ENCODE peak calls at places on chromosomes 3 and 15, in four cellular contexts. M is H1, A is Peyer's patch, B is endothelial cell of umbilical vein. U is an unnamed sample.

GRCh38 chr3:110814170-110815007 is 257.2 kb upstream of the NECTIN3 start:
- DNase-seq in M (no peak), A (no peak), B (peak; percentile 36), U (no peak)

GRCh38 chr3:105722943-105723556 is 145.8 kb downstream of the CBLB start:
- DNase-seq in M (no peak), A (no peak), B (no peak), U (no peak)

GRCh38 chr3:197789309-197789708 is 1.7 kb upstream of the LRCH3 start:
- DNase-seq in M (no peak), A (no peak), B (no peak), U (no peak)

GRCh38 chr3:46665763-46666470 is 27.6 kb downstream of the ALS2CL start:
- DNase-seq in M (no peak), A (no peak), B (no peak), U (no peak)

GRCh38 chr3:77686560-77686959 is 646.7 kb downstream of the ROBO2 start:
- DNase-seq in M (peak; percentile 19), A (no peak), B (no peak), U (no peak)

GRCh38 chr3:108292465-108292864 is 3.9 kb upstream of the HHLA2 start:
- DNase-seq in M (no peak), A (no peak), B (no peak), U (no peak)

GRCh38 chr3:141875374-141875892 is 1.0 kb upstream of the ATP1B3 start:
- DNase-seq in M (peak; percentile 51), A (peak; percentile 91), B (peak; percentile 84), U (peak; percentile 71)

GRCh38 chr15:38899300-38899699 is 334.7 kb upstream of the RASGRP1 start:
- DNase-seq in M (no peak), A (no peak), B (peak; percentile 73), U (no peak)

GRCh38 chr3:177563381-177563780 is 366.1 kb upstream of the TBL1XR1 start:
- DNase-seq in M (no peak), A (no peak), B (no peak), U (no peak)

GRCh38 chr15:68431792-68432401 is at the start of gene ITGA11:
- DNase-seq in M (no peak), A (peak; percentile 68), B (peak; percentile 60), U (peak; percentile 53)

GRCh38 chr3:46998121-46998851 is 18.8 kb downstream of the NBEAL2 start:
- DNase-seq in M (peak; percentile 74), A (peak; percentile 87), B (peak; percentile 48), U (peak; percentile 52)

GRCh38 chr3:126986001-126986400 is 3.1 kb downstream of the PLXNA1 start:
- DNase-seq in M (no peak), A (no peak), B (no peak), U (no peak)

GRCh38 chr3:98434412-98434811 is 28.6 kb upstream of the OR5K1 start:
- DNase-seq in M (no peak), A (no peak), B (no peak), U (no peak)

GRCh38 chr3:116135462-116135861 is 309.8 kb downstream of the LSAMP start:
- DNase-seq in M (no peak), A (no peak), B (peak; percentile 1), U (no peak)

GRCh38 chr3:58111513-58112184 is 99.1 kb downstream of the DNASE1L3 start:
- DNase-seq in M (no peak), A (peak; percentile 72), B (peak; percentile 28), U (no peak)

GRCh38 chr15:43751885-43752284 is 5.6 kb downstream of the PDIA3 start:
- DNase-seq in M (no peak), A (no peak), B (no peak), U (no peak)

GRCh38 chr15:62732078-62732477 is 310.5 kb upstream of the TPM1 start:
- DNase-seq in M (no peak), A (no peak), B (no peak), U (no peak)

GRCh38 chr3:15536856-15537255 is 15.3 kb upstream of the COLQ start:
- DNase-seq in M (no peak), A (no peak), B (no peak), U (no peak)

GRCh38 chr3:36852071-36852470 is 87.7 kb upstream of the DCLK3 start:
- DNase-seq in M (no peak), A (no peak), B (no peak), U (no peak)

GRCh38 chr3:136713961-136714514 is 38.1 kb downstream of the STAG1 start:
- DNase-seq in M (no peak), A (no peak), B (no peak), U (no peak)

GRCh38 chr3:76942096-76942495 is 97.8 kb upstream of the ROBO2 start:
- DNase-seq in M (no peak), A (no peak), B (no peak), U (no peak)

GRCh38 chr3:37181766-37182165 is 7.4 kb upstream of the LRRFIP2 start:
- DNase-seq in M (no peak), A (no peak), B (no peak), U (no peak)

GRCh38 chr3:79086514-79086913 is 681.3 kb downstream of the ROBO1 start:
- DNase-seq in M (peak; percentile 5), A (no peak), B (peak; percentile 57), U (peak; percentile 38)

GRCh38 chr3:110938629-110939028 is 133.0 kb upstream of the NECTIN3 start:
- DNase-seq in M (no peak), A (no peak), B (no peak), U (no peak)

GRCh38 chr3:46163551-46163981 is 44.5 kb downstream of the CCR1 start:
- DNase-seq in M (no peak), A (no peak), B (no peak), U (no peak)

GRCh38 chr3:67000006-67000405 is 1.9 kb downstream of the KBTBD8 start:
- DNase-seq in M (no peak), A (no peak), B (no peak), U (no peak)

GRCh38 chr3:61682671-61683408 is 121.5 kb downstream of the PTPRG start:
- DNase-seq in M (no peak), A (no peak), B (no peak), U (peak; percentile 20)

GRCh38 chr3:58202917-58203360 is 7.8 kb downstream of the DNASE1L3 start:
- DNase-seq in M (no peak), A (no peak), B (no peak), U (no peak)

GRCh38 chr15:78020007-78020406 is 57.5 kb downstream of the TBC1D2B start:
- DNase-seq in M (no peak), A (no peak), B (no peak), U (no peak)

GRCh38 chr15:81071130-81071529 is 62.9 kb upstream of the CFAP161 start:
- DNase-seq in M (no peak), A (no peak), B (peak; percentile 85), U (no peak)

GRCh38 chr15:75067123-75067854 is 43.9 kb downstream of the PPCDC start:
- DNase-seq in M (no peak), A (no peak), B (peak; percentile 39), U (no peak)

GRCh38 chr15:30675126-30675525 is 49.2 kb downstream of the ARHGAP11B start:
- DNase-seq in M (no peak), A (no peak), B (no peak), U (no peak)

GRCh38 chr3:46318207-46318606 is 35.7 kb upstream of the CCR2 start:
- DNase-seq in M (no peak), A (no peak), B (no peak), U (no peak)

GRCh38 chr3:134039161-134039862 is 9.6 kb upstream of the SLCO2A1 start:
- DNase-seq in M (no peak), A (peak; percentile 88), B (no peak), U (no peak)

GRCh38 chr3:134037168-134037567 is 7.4 kb upstream of the SLCO2A1 start:
- DNase-seq in M (no peak), A (no peak), B (no peak), U (no peak)

GRCh38 chr3:134038716-134039115 is 9.0 kb upstream of the SLCO2A1 start:
- DNase-seq in M (no peak), A (no peak), B (no peak), U (no peak)

GRCh38 chr3:134036291-134036690 is 6.6 kb upstream of the SLCO2A1 start:
- DNase-seq in M (no peak), A (no peak), B (no peak), U (no peak)

DNA sequence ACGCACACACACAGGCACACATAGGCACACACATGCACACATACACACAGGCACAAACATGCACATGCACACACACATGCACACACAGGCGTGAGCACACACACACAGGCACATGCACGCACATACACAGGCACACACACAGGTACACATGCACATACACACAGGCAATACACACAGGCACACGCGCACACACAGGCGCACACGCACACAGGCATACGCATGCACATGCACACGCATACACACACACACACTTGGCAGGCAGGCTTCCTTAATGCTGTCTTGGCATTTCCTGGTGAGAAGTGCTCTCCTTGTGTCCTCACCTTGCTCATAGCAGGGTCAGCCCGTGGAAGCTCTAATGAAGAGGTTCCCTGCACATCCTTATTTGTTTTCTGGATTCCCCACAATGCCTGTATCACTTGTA is 8.4 kb upstream of the SLCO2A1 start:
- DNase-seq in M (no peak), A (peak; percentile 56), B (no peak), U (no peak)
- H3K27ac ChIP-seq in M (no peak overlapping the region), A (peak overlapping the region; percentile 68), B (no peak overlapping the region), U (no peak overlapping the region)

DNA sequence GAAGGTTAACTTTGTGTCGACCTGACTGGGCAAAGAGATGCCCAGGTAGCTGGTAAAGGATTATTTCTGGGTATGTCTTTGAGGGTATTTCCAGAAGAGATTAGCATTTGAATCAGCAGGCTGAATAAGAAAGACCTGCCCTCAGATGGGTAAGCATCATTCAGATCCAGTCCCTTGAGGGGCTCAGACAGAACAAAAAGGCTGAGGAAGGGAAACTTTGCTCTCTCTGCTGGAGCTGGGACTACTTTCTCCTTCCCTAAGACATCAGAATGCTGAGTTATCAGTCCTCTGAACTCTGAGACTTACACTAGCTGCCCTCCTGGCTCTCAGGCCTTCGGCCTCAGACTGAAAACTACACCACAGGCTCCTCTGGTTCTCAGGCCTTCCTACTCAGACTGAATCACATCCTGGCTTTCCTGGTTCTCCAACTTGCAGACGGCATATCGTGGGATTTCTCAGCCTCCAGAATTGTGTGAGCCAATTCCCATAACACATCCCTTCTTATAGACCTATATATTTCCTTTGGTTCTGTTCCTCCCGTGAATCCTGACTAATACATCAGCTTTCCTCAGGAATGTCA is 982.9 kb downstream of the TUSC7 start:
- DNase-seq in M (no peak), A (no peak), B (peak; percentile 77), U (no peak)
- TF ChIP-seq POLR2A in M (no peak), A (no peak), B (peak; percentile 38), U (no peak)

DNA sequence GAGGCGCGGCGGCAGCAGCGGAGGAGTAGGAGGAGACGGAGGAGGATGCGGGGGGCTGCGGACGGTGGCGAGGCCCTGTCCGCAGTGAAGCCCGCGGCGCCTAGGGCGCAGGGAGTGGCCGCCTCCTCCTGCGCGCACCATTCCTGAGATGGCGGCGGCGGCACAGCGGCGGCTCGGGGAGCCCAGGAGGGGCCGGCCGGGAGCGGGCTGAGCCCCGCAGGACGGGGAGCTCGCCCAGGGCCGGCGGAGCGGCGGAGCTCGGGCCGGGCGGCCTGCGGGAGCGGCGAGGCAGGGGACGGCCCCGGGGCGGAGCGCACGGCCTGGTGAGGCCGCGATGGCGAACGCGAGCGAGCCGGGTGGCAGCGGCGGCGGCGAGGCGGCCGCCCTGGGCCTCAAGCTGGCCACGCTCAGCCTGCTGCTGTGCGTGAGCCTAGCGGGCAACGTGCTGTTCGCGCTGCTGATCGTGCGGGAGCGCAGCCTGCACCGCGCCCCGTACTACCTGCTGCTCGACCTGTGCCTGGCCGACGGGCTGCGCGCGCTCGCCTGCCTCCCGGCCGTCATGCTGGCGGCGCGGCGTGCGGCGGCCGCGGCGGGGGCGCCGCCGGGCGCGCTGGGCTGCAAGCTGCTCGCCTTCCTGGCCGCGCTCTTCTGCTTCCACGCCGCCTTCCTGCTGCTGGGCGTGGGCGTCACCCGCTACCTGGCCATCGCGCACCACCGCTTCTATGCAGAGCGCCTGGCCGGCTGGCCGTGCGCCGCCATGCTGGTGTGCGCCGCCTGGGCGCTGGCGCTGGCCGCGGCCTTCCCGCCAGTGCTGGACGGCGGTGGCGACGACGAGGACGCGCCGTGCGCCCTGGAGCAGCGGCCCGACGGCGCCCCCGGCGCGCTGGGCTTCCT is at the start of gene GPR27:
- DNase-seq in M (no peak), A (no peak), B (peak; percentile 48), U (no peak)
- H3K27ac ChIP-seq in M (no peak within 1 kb of the TSS), A (no peak within 1 kb of the TSS), B (no peak within 1 kb of the TSS), U (no peak within 1 kb of the TSS)

GRCh38 chr15:64989331-64990167 is at the start of gene SPG21:
- DNase-seq in M (peak; percentile 41), A (peak; percentile 95), B (peak; percentile 97), U (peak; percentile 80)
- TF ChIP-seq POLR2A in M (peak; percentile 48), A (peak; percentile 61), B (peak; percentile 89), U (peak; percentile 45)